ENCODE peak calls at places on chromosomes 11 and 22, in seven cellular contexts. C, W, O, Z, I, K and F are unnamed samples.

GRCh38 chr22:26893711-26894110 is 236.3 kb downstream of the MIAT start:
- DNase-seq in C (no peak), W (no peak), O (no peak), Z (no peak), I (no peak), K (no peak), F (no peak)

GRCh38 chr11:16382638-16383380 is 26.5 kb upstream of the SOX6 start:
- DNase-seq in C (no peak), W (no peak), O (no peak), Z (no peak), I (no peak), K (no peak), F (no peak)

GRCh38 chr11:68882391-68882790 is 21.2 kb downstream of the MRPL21 start:
- DNase-seq in C (no peak), W (no peak), O (no peak), Z (no peak), I (no peak), K (no peak), F (no peak)

GRCh38 chr11:9752091-9752490 is 88.2 kb downstream of the SWAP70 start:
- DNase-seq in C (no peak), W (no peak), O (no peak), Z (no peak), I (no peak), K (no peak), F (no peak)

GRCh38 chr11:69817265-69818236 is 1.7 kb downstream of the FGF3 start:
- DNase-seq in C (no peak), W (no peak), O (no peak), Z (peak), I (no peak), K (no peak), F (no peak)

GRCh38 chr22:36052505-36052941 is 23.9 kb upstream of the RBFOX2 start:
- DNase-seq in C (no peak), W (no peak), O (no peak), Z (no peak), I (no peak), K (no peak), F (no peak)

GRCh38 chr11:75350743-75351540 is 519 bp downstream of the ARRB1 start:
- DNase-seq in C (no peak), W (no peak), O (peak), Z (no peak), I (no peak), K (no peak), F (no peak)

GRCh38 chr22:38460367-38460952 is 5.5 kb upstream of the KCNJ4 start:
- DNase-seq in C (no peak), W (no peak), O (no peak), Z (no peak), I (no peak), K (no peak), F (no peak)

GRCh38 chr22:17817079-17817478 is 42.8 kb upstream of the BID start:
- DNase-seq in C (no peak), W (no peak), O (no peak), Z (no peak), I (no peak), K (no peak), F (no peak)

GRCh38 chr11:46247664-46248063 is 29.8 kb upstream of the CREB3L1 start:
- DNase-seq in C (no peak), W (no peak), O (no peak), Z (no peak), I (no peak), K (peak), F (no peak)

GRCh38 chr22:50620861-50621490 is 7.0 kb downstream of the ARSA start:
- DNase-seq in C (no peak), W (peak), O (peak), Z (no peak), I (no peak), K (no peak), F (no peak)

GRCh38 chr11:74684661-74685060 is 46.6 kb downstream of the CHRDL2 start:
- DNase-seq in C (no peak), W (no peak), O (no peak), Z (no peak), I (no peak), K (no peak), F (no peak)

GRCh38 chr22:42376721-42377177 is 55.5 kb downstream of the NFAM1 start:
- DNase-seq in C (no peak), W (no peak), O (no peak), Z (no peak), I (no peak), K (no peak), F (no peak)

GRCh38 chr11:125069796-125070195 is 6.7 kb downstream of the SLC37A2 start:
- DNase-seq in C (no peak), W (no peak), O (no peak), Z (no peak), I (no peak), K (no peak), F (no peak)

GRCh38 chr22:20567371-20567847 is 60.0 kb downstream of the MED15 start:
- DNase-seq in C (no peak), W (no peak), O (no peak), Z (no peak), I (no peak), K (no peak), F (no peak)

GRCh38 chr22:38957046-38957770 is at the start of gene APOBEC3A:
- DNase-seq in C (no peak), W (no peak), O (no peak), Z (no peak), I (no peak), K (no peak), F (no peak)

GRCh38 chr11:112555491-112556364 is 295.1 kb upstream of the PLET1 start:
- DNase-seq in C (no peak), W (peak), O (peak), Z (peak), I (peak), K (peak), F (no peak)

GRCh38 chr11:128587415-128587814 is at the start of gene ETS1:
- DNase-seq in C (no peak), W (no peak), O (no peak), Z (no peak), I (no peak), K (no peak), F (no peak)